ENCODE peak calls at places on chromosomes 1 and 21, in eight cellular contexts. One of them, this sample, is unnamed.

GRCh38 chr1:53265581-53265980 is 27.3 kb upstream of the MAGOH start:
- DNase-seq in posterior cingulate gyrus: no peak
- DNase-seq in NCI-H1436 treated with DMSO at 0.1 percent for 48 hours: no peak
- DNase-seq in NCI-H774: no peak
- DNase-seq in hypothalamus: no peak
- DNase-seq in thoracic aorta: no peak
- DNase-seq in AG08395: peak
- DNase-seq in AG04449: no peak
- DNase-seq in this sample: no peak

GRCh38 chr1:158043232-158043631 is 49.8 kb downstream of the KIRREL1 start:
- DNase-seq in NCI-H774: no peak
- DNase-seq in NCI-H1436 treated with DMSO at 0.1 percent for 48 hours: no peak
- DNase-seq in AG04449: no peak
- DNase-seq in AG08395: no peak
- DNase-seq in posterior cingulate gyrus: no peak
- DNase-seq in hypothalamus: no peak
- DNase-seq in thoracic aorta: no peak
- DNase-seq in this sample: no peak

GRCh38 chr1:234957330-234958065 is 171.1 kb downstream of the TOMM20 start:
- DNase-seq in NCI-H774: no peak
- DNase-seq in AG08395: peak
- DNase-seq in posterior cingulate gyrus: no peak
- DNase-seq in NCI-H1436 treated with DMSO at 0.1 percent for 48 hours: peak
- DNase-seq in thoracic aorta: no peak
- DNase-seq in AG04449: no peak
- DNase-seq in hypothalamus: no peak
- DNase-seq in this sample: peak

GRCh38 chr1:155007253-155007828 is 4.7 kb downstream of the ZBTB7B start:
- DNase-seq in NCI-H1436 treated with DMSO at 0.1 percent for 48 hours: no peak
- DNase-seq in AG08395: no peak
- DNase-seq in posterior cingulate gyrus: peak
- DNase-seq in NCI-H774: no peak
- DNase-seq in hypothalamus: peak
- DNase-seq in thoracic aorta: no peak
- DNase-seq in AG04449: no peak
- DNase-seq in this sample: no peak

GRCh38 chr1:30171956-30172694 is 551.3 kb downstream of the MATN1 start:
- DNase-seq in NCI-H1436 treated with DMSO at 0.1 percent for 48 hours: no peak
- DNase-seq in AG04449: no peak
- DNase-seq in posterior cingulate gyrus: no peak
- DNase-seq in thoracic aorta: no peak
- DNase-seq in AG08395: no peak
- DNase-seq in NCI-H774: no peak
- DNase-seq in hypothalamus: no peak
- DNase-seq in this sample: no peak

GRCh38 chr1:180672505-180672904 is 40.7 kb downstream of the XPR1 start:
- DNase-seq in AG08395: no peak
- DNase-seq in posterior cingulate gyrus: no peak
- DNase-seq in NCI-H774: no peak
- DNase-seq in NCI-H1436 treated with DMSO at 0.1 percent for 48 hours: no peak
- DNase-seq in hypothalamus: no peak
- DNase-seq in AG04449: no peak
- DNase-seq in thoracic aorta: no peak
- DNase-seq in this sample: no peak

GRCh38 chr21:27300770-27301169 is 333.9 kb upstream of the ADAMTS5 start:
- DNase-seq in hypothalamus: no peak
- DNase-seq in thoracic aorta: no peak
- DNase-seq in AG04449: peak
- DNase-seq in AG08395: peak
- DNase-seq in NCI-H774: no peak
- DNase-seq in NCI-H1436 treated with DMSO at 0.1 percent for 48 hours: no peak
- DNase-seq in posterior cingulate gyrus: no peak
- DNase-seq in this sample: no peak

GRCh38 chr1:59432531-59433439 is 135.9 kb downstream of the FGGY start:
- DNase-seq in NCI-H1436 treated with DMSO at 0.1 percent for 48 hours: no peak
- DNase-seq in posterior cingulate gyrus: no peak
- DNase-seq in AG04449: no peak
- DNase-seq in NCI-H774: no peak
- DNase-seq in thoracic aorta: no peak
- DNase-seq in AG08395: no peak
- DNase-seq in hypothalamus: no peak
- DNase-seq in this sample: no peak

GRCh38 chr1:182996816-182997215 is 26.4 kb upstream of the LAMC1 start:
- DNase-seq in AG08395: no peak
- DNase-seq in thoracic aorta: no peak
- DNase-seq in posterior cingulate gyrus: no peak
- DNase-seq in AG04449: no peak
- DNase-seq in NCI-H1436 treated with DMSO at 0.1 percent for 48 hours: no peak
- DNase-seq in hypothalamus: no peak
- DNase-seq in NCI-H774: no peak
- DNase-seq in this sample: no peak

GRCh38 chr1:69377507-69377906 is 190.2 kb upstream of the LRRC7 start:
- DNase-seq in NCI-H1436 treated with DMSO at 0.1 percent for 48 hours: no peak
- DNase-seq in thoracic aorta: no peak
- DNase-seq in hypothalamus: no peak
- DNase-seq in posterior cingulate gyrus: no peak
- DNase-seq in NCI-H774: no peak
- DNase-seq in AG04449: no peak
- DNase-seq in AG08395: no peak
- DNase-seq in this sample: no peak

GRCh38 chr1:85818371-85818770 is 110.1 kb upstream of the ZNHIT6 start:
- DNase-seq in hypothalamus: no peak
- DNase-seq in posterior cingulate gyrus: no peak
- DNase-seq in NCI-H774: no peak
- DNase-seq in AG04449: peak
- DNase-seq in NCI-H1436 treated with DMSO at 0.1 percent for 48 hours: no peak
- DNase-seq in thoracic aorta: no peak
- DNase-seq in AG08395: peak
- DNase-seq in this sample: no peak

GRCh38 chr1:1616045-1616821 is 933 bp downstream of the MIB2 start:
- DNase-seq in NCI-H1436 treated with DMSO at 0.1 percent for 48 hours: no peak
- DNase-seq in AG04449: no peak
- DNase-seq in thoracic aorta: no peak
- DNase-seq in posterior cingulate gyrus: peak
- DNase-seq in NCI-H774: no peak
- DNase-seq in AG08395: peak
- DNase-seq in hypothalamus: no peak
- DNase-seq in this sample: no peak

GRCh38 chr1:155801149-155801548 is 55.9 kb downstream of the GON4L start:
- DNase-seq in hypothalamus: no peak
- DNase-seq in thoracic aorta: no peak
- DNase-seq in posterior cingulate gyrus: no peak
- DNase-seq in AG08395: peak
- DNase-seq in NCI-H1436 treated with DMSO at 0.1 percent for 48 hours: no peak
- DNase-seq in AG04449: no peak
- DNase-seq in NCI-H774: no peak
- DNase-seq in this sample: no peak

GRCh38 chr1:210248341-210248740 is 15.7 kb downstream of the SERTAD4 start:
- DNase-seq in AG08395: no peak
- DNase-seq in hypothalamus: no peak
- DNase-seq in NCI-H1436 treated with DMSO at 0.1 percent for 48 hours: no peak
- DNase-seq in thoracic aorta: no peak
- DNase-seq in AG04449: no peak
- DNase-seq in NCI-H774: no peak
- DNase-seq in posterior cingulate gyrus: no peak
- DNase-seq in this sample: no peak

GRCh38 chr21:28421716-28422480 is 570.8 kb downstream of the LTN1 start:
- DNase-seq in NCI-H1436 treated with DMSO at 0.1 percent for 48 hours: no peak
- DNase-seq in AG04449: peak
- DNase-seq in NCI-H774: no peak
- DNase-seq in posterior cingulate gyrus: no peak
- DNase-seq in AG08395: peak
- DNase-seq in hypothalamus: no peak
- DNase-seq in thoracic aorta: no peak
- DNase-seq in this sample: no peak

GRCh38 chr1:221793439-221794078 is 51.7 kb upstream of the DUSP10 start:
- DNase-seq in AG08395: no peak
- DNase-seq in thoracic aorta: no peak
- DNase-seq in posterior cingulate gyrus: no peak
- DNase-seq in AG04449: no peak
- DNase-seq in hypothalamus: no peak
- DNase-seq in NCI-H1436 treated with DMSO at 0.1 percent for 48 hours: no peak
- DNase-seq in NCI-H774: no peak
- DNase-seq in this sample: no peak

GRCh38 chr1:6100801-6101783 is 55.4 kb downstream of the KCNAB2 start:
- DNase-seq in hypothalamus: no peak
- DNase-seq in AG08395: no peak
- DNase-seq in NCI-H1436 treated with DMSO at 0.1 percent for 48 hours: no peak
- DNase-seq in AG04449: no peak
- DNase-seq in posterior cingulate gyrus: no peak
- DNase-seq in NCI-H774: no peak
- DNase-seq in thoracic aorta: no peak
- DNase-seq in this sample: no peak

GRCh38 chr1:4681026-4681425 is 26.6 kb downstream of the AJAP1 start:
- DNase-seq in NCI-H1436 treated with DMSO at 0.1 percent for 48 hours: no peak
- DNase-seq in AG04449: no peak
- DNase-seq in AG08395: no peak
- DNase-seq in hypothalamus: peak
- DNase-seq in thoracic aorta: no peak
- DNase-seq in posterior cingulate gyrus: peak
- DNase-seq in NCI-H774: no peak
- DNase-seq in this sample: no peak

GRCh38 chr21:26385721-26386120 is 187.4 kb downstream of the CYYR1 start:
- DNase-seq in AG04449: no peak
- DNase-seq in NCI-H1436 treated with DMSO at 0.1 percent for 48 hours: no peak
- DNase-seq in NCI-H774: no peak
- DNase-seq in thoracic aorta: no peak
- DNase-seq in AG08395: peak
- DNase-seq in posterior cingulate gyrus: no peak
- DNase-seq in hypothalamus: no peak
- DNase-seq in this sample: no peak

GRCh38 chr1:184614667-184615066 is 140.0 kb downstream of the EDEM3 start:
- DNase-seq in posterior cingulate gyrus: no peak
- DNase-seq in AG04449: no peak
- DNase-seq in thoracic aorta: no peak
- DNase-seq in NCI-H774: no peak
- DNase-seq in hypothalamus: no peak
- DNase-seq in NCI-H1436 treated with DMSO at 0.1 percent for 48 hours: no peak
- DNase-seq in AG08395: no peak
- DNase-seq in this sample: no peak

GRCh38 chr1:64030411-64030810 is 173.0 kb upstream of the UBE2U start:
- DNase-seq in thoracic aorta: no peak
- DNase-seq in posterior cingulate gyrus: no peak
- DNase-seq in NCI-H1436 treated with DMSO at 0.1 percent for 48 hours: no peak
- DNase-seq in hypothalamus: no peak
- DNase-seq in NCI-H774: no peak
- DNase-seq in AG08395: no peak
- DNase-seq in AG04449: no peak
- DNase-seq in this sample: no peak

GRCh38 chr21:24895885-24896734 is 711.2 kb downstream of the MRPL39 start:
- DNase-seq in NCI-H774: no peak
- DNase-seq in AG08395: peak
- DNase-seq in AG04449: no peak
- DNase-seq in hypothalamus: no peak
- DNase-seq in posterior cingulate gyrus: no peak
- DNase-seq in thoracic aorta: no peak
- DNase-seq in NCI-H1436 treated with DMSO at 0.1 percent for 48 hours: no peak
- DNase-seq in this sample: no peak

GRCh38 chr1:54173681-54174080 is 20.9 kb upstream of the CDCP2 start:
- DNase-seq in hypothalamus: peak
- DNase-seq in AG08395: no peak
- DNase-seq in thoracic aorta: no peak
- DNase-seq in NCI-H1436 treated with DMSO at 0.1 percent for 48 hours: no peak
- DNase-seq in NCI-H774: no peak
- DNase-seq in posterior cingulate gyrus: no peak
- DNase-seq in AG04449: no peak
- DNase-seq in this sample: no peak

GRCh38 chr1:119947468-119947867 is 51.2 kb upstream of the ADAM30 start:
- DNase-seq in NCI-H1436 treated with DMSO at 0.1 percent for 48 hours: no peak
- DNase-seq in hypothalamus: no peak
- DNase-seq in thoracic aorta: no peak
- DNase-seq in NCI-H774: no peak
- DNase-seq in AG08395: peak
- DNase-seq in AG04449: peak
- DNase-seq in posterior cingulate gyrus: no peak
- DNase-seq in this sample: no peak

GRCh38 chr1:167342846-167343245 is 122.2 kb downstream of the POU2F1 start:
- DNase-seq in hypothalamus: no peak
- DNase-seq in AG04449: no peak
- DNase-seq in NCI-H1436 treated with DMSO at 0.1 percent for 48 hours: no peak
- DNase-seq in posterior cingulate gyrus: no peak
- DNase-seq in thoracic aorta: no peak
- DNase-seq in NCI-H774: no peak
- DNase-seq in AG08395: no peak
- DNase-seq in this sample: no peak

GRCh38 chr1:32474954-32475353 is 10.1 kb downstream of the ZBTB8B start:
- DNase-seq in hypothalamus: no peak
- DNase-seq in NCI-H774: no peak
- DNase-seq in posterior cingulate gyrus: no peak
- DNase-seq in thoracic aorta: no peak
- DNase-seq in AG04449: no peak
- DNase-seq in NCI-H1436 treated with DMSO at 0.1 percent for 48 hours: no peak
- DNase-seq in AG08395: no peak
- DNase-seq in this sample: no peak

GRCh38 chr1:150288382-150288781 is 5.3 kb upstream of the MRPS21 start:
- DNase-seq in AG04449: no peak
- DNase-seq in hypothalamus: no peak
- DNase-seq in NCI-H774: no peak
- DNase-seq in thoracic aorta: no peak
- DNase-seq in posterior cingulate gyrus: no peak
- DNase-seq in AG08395: no peak
- DNase-seq in NCI-H1436 treated with DMSO at 0.1 percent for 48 hours: no peak
- DNase-seq in this sample: no peak

GRCh38 chr21:33491373-33492102 is at the start of gene DNAJC28:
- DNase-seq in posterior cingulate gyrus: peak
- DNase-seq in NCI-H1436 treated with DMSO at 0.1 percent for 48 hours: peak
- DNase-seq in thoracic aorta: peak
- DNase-seq in AG08395: peak
- DNase-seq in NCI-H774: peak
- DNase-seq in AG04449: no peak
- DNase-seq in hypothalamus: peak
- DNase-seq in this sample: peak

GRCh38 chr1:40562185-40562584 is 30.7 kb downstream of the ZNF684 start:
- DNase-seq in AG08395: no peak
- DNase-seq in thoracic aorta: no peak
- DNase-seq in AG04449: no peak
- DNase-seq in hypothalamus: no peak
- DNase-seq in NCI-H774: no peak
- DNase-seq in posterior cingulate gyrus: no peak
- DNase-seq in NCI-H1436 treated with DMSO at 0.1 percent for 48 hours: no peak
- DNase-seq in this sample: no peak

GRCh38 chr1:14181191-14181793 is 417.2 kb upstream of the KAZN start:
- DNase-seq in AG04449: no peak
- DNase-seq in NCI-H774: no peak
- DNase-seq in AG08395: no peak
- DNase-seq in hypothalamus: no peak
- DNase-seq in NCI-H1436 treated with DMSO at 0.1 percent for 48 hours: peak
- DNase-seq in posterior cingulate gyrus: no peak
- DNase-seq in thoracic aorta: no peak
- DNase-seq in this sample: no peak

GRCh38 chr1:1132042-1132927 is 16.4 kb upstream of the C1orf159 start:
- DNase-seq in NCI-H774: no peak
- DNase-seq in thoracic aorta: no peak
- DNase-seq in posterior cingulate gyrus: no peak
- DNase-seq in hypothalamus: no peak
- DNase-seq in AG04449: no peak
- DNase-seq in NCI-H1436 treated with DMSO at 0.1 percent for 48 hours: no peak
- DNase-seq in AG08395: no peak
- DNase-seq in this sample: no peak

GRCh38 chr1:151534662-151535278 is 5.3 kb upstream of the TUFT1 start:
- DNase-seq in NCI-H774: peak
- DNase-seq in thoracic aorta: no peak
- DNase-seq in NCI-H1436 treated with DMSO at 0.1 percent for 48 hours: no peak
- DNase-seq in AG08395: peak
- DNase-seq in AG04449: no peak
- DNase-seq in hypothalamus: peak
- DNase-seq in posterior cingulate gyrus: peak
- DNase-seq in this sample: no peak

GRCh38 chr1:48030696-48031365 is 33.6 kb upstream of the TRABD2B start:
- DNase-seq in NCI-H1436 treated with DMSO at 0.1 percent for 48 hours: no peak
- DNase-seq in AG08395: no peak
- DNase-seq in posterior cingulate gyrus: no peak
- DNase-seq in NCI-H774: no peak
- DNase-seq in thoracic aorta: no peak
- DNase-seq in hypothalamus: no peak
- DNase-seq in AG04449: no peak
- DNase-seq in this sample: no peak

GRCh38 chr1:11746092-11746491 is 10.2 kb downstream of the AGTRAP start:
- DNase-seq in AG08395: no peak
- DNase-seq in AG04449: no peak
- DNase-seq in thoracic aorta: no peak
- DNase-seq in NCI-H774: no peak
- DNase-seq in posterior cingulate gyrus: no peak
- DNase-seq in NCI-H1436 treated with DMSO at 0.1 percent for 48 hours: no peak
- DNase-seq in hypothalamus: no peak
- DNase-seq in this sample: no peak

This sample was measured in SW 1271.